ENCODE peak calls at places on chromosomes 11 and 22, in ten cellular contexts. One of them, this sample, is unnamed. For H3K4me1, the result is how much of the 10 kb centered on the place peaks cover.

GRCh38 chr11:31089117-31089516 is 280.4 kb downstream of the DCDC1 start:
- DNase-seq in K562: no peak
- DNase-seq in vagina: no peak
- DNase-seq in cardiac muscle cell: no peak
- DNase-seq in prostate gland: no peak
- DNase-seq in fibroblast of lung: no peak
- DNase-seq in mammary epithelial cell: no peak
- DNase-seq in HCT116: no peak
- DNase-seq in naive thymus-derived CD4-positive, alpha-beta T cell: no peak
- DNase-seq in mucosa of descending colon: no peak
- DNase-seq in this sample: no peak

GRCh38 chr11:32433249-32434115 is 1.9 kb downstream of the WT1 start:
- DNase-seq in mucosa of descending colon: no peak
- DNase-seq in K562: peak
- DNase-seq in fibroblast of lung: no peak
- DNase-seq in mammary epithelial cell: no peak
- DNase-seq in naive thymus-derived CD4-positive, alpha-beta T cell: no peak
- DNase-seq in HCT116: no peak
- DNase-seq in prostate gland: no peak
- DNase-seq in cardiac muscle cell: no peak
- DNase-seq in vagina: no peak
- DNase-seq in this sample: no peak

GRCh38 chr11:2315395-2316168 is 13.8 kb downstream of the TSPAN32 start:
- DNase-seq in HCT116: no peak
- DNase-seq in cardiac muscle cell: no peak
- DNase-seq in prostate gland: no peak
- DNase-seq in naive thymus-derived CD4-positive, alpha-beta T cell: no peak
- DNase-seq in mucosa of descending colon: peak
- DNase-seq in mammary epithelial cell: no peak
- DNase-seq in fibroblast of lung: no peak
- DNase-seq in K562: no peak
- DNase-seq in vagina: no peak
- DNase-seq in this sample: no peak

GRCh38 chr11:74318241-74318932 is 6.9 kb upstream of the P4HA3 start:
- DNase-seq in prostate gland: no peak
- DNase-seq in mammary epithelial cell: no peak
- DNase-seq in K562: no peak
- DNase-seq in cardiac muscle cell: no peak
- DNase-seq in vagina: no peak
- DNase-seq in HCT116: no peak
- DNase-seq in mucosa of descending colon: no peak
- DNase-seq in fibroblast of lung: peak
- DNase-seq in naive thymus-derived CD4-positive, alpha-beta T cell: no peak
- DNase-seq in this sample: no peak

GRCh38 chr11:130434521-130435223 is 6.3 kb upstream of the ADAMTS8 start:
- DNase-seq in K562: peak
- DNase-seq in mucosa of descending colon: peak
- DNase-seq in cardiac muscle cell: peak
- DNase-seq in fibroblast of lung: peak
- DNase-seq in mammary epithelial cell: peak
- DNase-seq in HCT116: peak
- DNase-seq in vagina: no peak
- DNase-seq in prostate gland: peak
- DNase-seq in naive thymus-derived CD4-positive, alpha-beta T cell: peak
- DNase-seq in this sample: peak

GRCh38 chr11:30552839-30553238 is 33.3 kb downstream of the MPPED2 start:
- DNase-seq in K562: no peak
- DNase-seq in mammary epithelial cell: no peak
- DNase-seq in HCT116: no peak
- DNase-seq in cardiac muscle cell: no peak
- DNase-seq in mucosa of descending colon: no peak
- DNase-seq in vagina: no peak
- DNase-seq in prostate gland: no peak
- DNase-seq in fibroblast of lung: no peak
- DNase-seq in naive thymus-derived CD4-positive, alpha-beta T cell: no peak
- DNase-seq in this sample: no peak

GRCh38 chr11:87466228-87466627 is 428.5 kb downstream of the TMEM135 start:
- DNase-seq in K562: no peak
- DNase-seq in naive thymus-derived CD4-positive, alpha-beta T cell: no peak
- DNase-seq in HCT116: no peak
- DNase-seq in mucosa of descending colon: no peak
- DNase-seq in fibroblast of lung: peak
- DNase-seq in cardiac muscle cell: no peak
- DNase-seq in vagina: no peak
- DNase-seq in prostate gland: no peak
- DNase-seq in mammary epithelial cell: no peak
- DNase-seq in this sample: no peak

GRCh38 chr11:119721129-119722120 is 7.6 kb downstream of the NECTIN1 start:
- DNase-seq in naive thymus-derived CD4-positive, alpha-beta T cell: no peak
- DNase-seq in mucosa of descending colon: no peak
- DNase-seq in vagina: no peak
- DNase-seq in K562: peak
- DNase-seq in mammary epithelial cell: peak
- DNase-seq in prostate gland: no peak
- DNase-seq in HCT116: no peak
- DNase-seq in fibroblast of lung: no peak
- DNase-seq in cardiac muscle cell: peak
- DNase-seq in this sample: no peak

GRCh38 chr11:130651266-130651855 is 202.9 kb downstream of the ADAMTS15 start:
- DNase-seq in vagina: peak
- DNase-seq in mucosa of descending colon: no peak
- DNase-seq in HCT116: no peak
- DNase-seq in mammary epithelial cell: no peak
- DNase-seq in fibroblast of lung: no peak
- DNase-seq in prostate gland: no peak
- DNase-seq in cardiac muscle cell: no peak
- DNase-seq in K562: no peak
- DNase-seq in naive thymus-derived CD4-positive, alpha-beta T cell: no peak
- DNase-seq in this sample: no peak

GRCh38 chr11:19209617-19210016 is 7.8 kb upstream of the CSRP3 start:
- DNase-seq in vagina: no peak
- DNase-seq in K562: no peak
- DNase-seq in fibroblast of lung: no peak
- DNase-seq in prostate gland: no peak
- DNase-seq in HCT116: no peak
- DNase-seq in naive thymus-derived CD4-positive, alpha-beta T cell: no peak
- DNase-seq in mucosa of descending colon: no peak
- DNase-seq in cardiac muscle cell: peak
- DNase-seq in mammary epithelial cell: no peak
- DNase-seq in this sample: no peak

GRCh38 chr22:36874309-36874696 is 13.5 kb downstream of the NCF4 start:
- DNase-seq in prostate gland: no peak
- DNase-seq in mucosa of descending colon: no peak
- DNase-seq in vagina: no peak
- DNase-seq in HCT116: no peak
- DNase-seq in naive thymus-derived CD4-positive, alpha-beta T cell: no peak
- DNase-seq in fibroblast of lung: no peak
- DNase-seq in mammary epithelial cell: peak
- DNase-seq in cardiac muscle cell: no peak
- DNase-seq in K562: no peak
- DNase-seq in this sample: no peak

GRCh38 chr22:36872866-36873498 is 12.2 kb downstream of the NCF4 start:
- DNase-seq in vagina: no peak
- DNase-seq in cardiac muscle cell: no peak
- DNase-seq in K562: no peak
- DNase-seq in mammary epithelial cell: no peak
- DNase-seq in mucosa of descending colon: no peak
- DNase-seq in naive thymus-derived CD4-positive, alpha-beta T cell: no peak
- DNase-seq in HCT116: no peak
- DNase-seq in prostate gland: no peak
- DNase-seq in fibroblast of lung: no peak
- DNase-seq in this sample: no peak

GRCh38 chr22:36873614-36874308 is 13.0 kb downstream of the NCF4 start:
- DNase-seq in mucosa of descending colon: no peak
- DNase-seq in prostate gland: peak
- DNase-seq in fibroblast of lung: peak
- DNase-seq in K562: peak
- DNase-seq in naive thymus-derived CD4-positive, alpha-beta T cell: no peak
- DNase-seq in mammary epithelial cell: peak
- DNase-seq in vagina: no peak
- DNase-seq in cardiac muscle cell: peak
- DNase-seq in HCT116: peak
- DNase-seq in this sample: no peak

GRCh38 chr22:36875741-36876140 is 14.9 kb downstream of the NCF4 start:
- DNase-seq in prostate gland: no peak
- DNase-seq in cardiac muscle cell: no peak
- DNase-seq in fibroblast of lung: no peak
- DNase-seq in HCT116: no peak
- DNase-seq in mammary epithelial cell: no peak
- DNase-seq in vagina: no peak
- DNase-seq in K562: no peak
- DNase-seq in naive thymus-derived CD4-positive, alpha-beta T cell: no peak
- DNase-seq in mucosa of descending colon: no peak
- DNase-seq in this sample: no peak

DNA sequence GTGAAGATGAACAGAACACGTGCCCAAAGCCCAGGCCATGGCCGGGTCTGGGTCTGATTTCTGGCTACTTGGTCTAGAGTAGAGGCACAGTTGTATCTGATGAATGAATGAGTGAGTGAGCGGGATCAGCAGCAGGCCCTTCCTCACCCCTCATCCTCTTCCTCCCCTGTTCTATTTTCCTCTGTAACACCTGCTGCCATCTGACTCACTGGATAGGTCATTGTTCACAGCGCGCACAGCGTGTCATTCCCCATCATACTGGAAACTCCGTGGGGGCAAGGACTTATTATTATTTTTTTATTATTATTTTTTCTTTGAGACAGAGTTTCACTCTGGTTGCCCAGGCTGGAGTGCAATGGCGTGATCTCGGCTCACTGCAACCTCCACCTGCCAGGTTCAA is 13.9 kb downstream of the NCF4 start:
- DNase-seq in mucosa of descending colon: no peak
- DNase-seq in cardiac muscle cell: no peak
- DNase-seq in vagina: no peak
- DNase-seq in fibroblast of lung: no peak
- DNase-seq in naive thymus-derived CD4-positive, alpha-beta T cell: no peak
- DNase-seq in K562: no peak
- DNase-seq in HCT116: no peak
- DNase-seq in mammary epithelial cell: no peak
- DNase-seq in prostate gland: no peak
- DNase-seq in this sample: no peak
- H3K4me1 ChIP-seq in mucosa of descending colon: under half
- H3K4me1 ChIP-seq in cardiac muscle cell: under half
- H3K4me1 ChIP-seq in vagina: under half
- H3K4me1 ChIP-seq in fibroblast of lung: under half
- H3K4me1 ChIP-seq in naive thymus-derived CD4-positive, alpha-beta T cell: under half
- H3K4me1 ChIP-seq in K562: under half
- H3K4me1 ChIP-seq in HCT116: under half
- H3K4me1 ChIP-seq in mammary epithelial cell: under half
- H3K4me1 ChIP-seq in prostate gland: under half
- H3K4me1 ChIP-seq in this sample: under half

DNA sequence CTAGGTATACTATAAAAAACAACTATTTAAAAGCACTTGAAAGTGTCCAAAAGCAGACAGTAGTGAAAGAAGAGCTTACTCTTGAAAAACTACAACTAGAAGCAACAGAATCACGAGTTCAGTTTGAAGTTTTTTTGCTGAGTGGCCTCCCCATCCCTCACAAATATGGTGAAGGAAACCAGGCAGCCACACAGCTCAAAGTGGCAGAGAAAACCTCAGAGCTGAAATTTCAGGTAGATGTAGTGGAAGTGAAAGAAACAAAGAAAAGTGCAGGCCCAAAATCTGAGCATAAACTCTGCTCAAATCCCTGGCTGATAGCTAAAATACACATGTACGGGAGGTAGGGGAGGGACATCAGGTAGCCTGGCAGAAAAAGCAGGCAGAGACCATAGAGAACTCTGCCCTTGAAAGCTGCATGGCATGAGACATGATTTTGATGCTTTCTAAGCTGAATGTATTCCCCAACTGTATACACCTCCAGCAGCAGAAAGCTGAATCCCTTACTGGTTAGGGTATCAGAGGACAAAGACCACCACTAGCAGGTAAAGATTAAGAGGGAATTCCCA is 12.1 kb downstream of the BTBD10 start:
- DNase-seq in mucosa of descending colon: no peak
- DNase-seq in cardiac muscle cell: no peak
- DNase-seq in vagina: no peak
- DNase-seq in prostate gland: no peak
- DNase-seq in naive thymus-derived CD4-positive, alpha-beta T cell: no peak
- DNase-seq in HCT116: no peak
- DNase-seq in mammary epithelial cell: no peak
- DNase-seq in K562: no peak
- DNase-seq in fibroblast of lung: no peak
- DNase-seq in this sample: no peak
- H3K4me1 ChIP-seq in mucosa of descending colon: under half
- H3K4me1 ChIP-seq in cardiac muscle cell: under half
- H3K4me1 ChIP-seq in vagina: under half
- H3K4me1 ChIP-seq in prostate gland: under half
- H3K4me1 ChIP-seq in naive thymus-derived CD4-positive, alpha-beta T cell: under half
- H3K4me1 ChIP-seq in HCT116: under half
- H3K4me1 ChIP-seq in mammary epithelial cell: under half
- H3K4me1 ChIP-seq in K562: under half
- H3K4me1 ChIP-seq in fibroblast of lung: under half
- H3K4me1 ChIP-seq in this sample: under half

DNA sequence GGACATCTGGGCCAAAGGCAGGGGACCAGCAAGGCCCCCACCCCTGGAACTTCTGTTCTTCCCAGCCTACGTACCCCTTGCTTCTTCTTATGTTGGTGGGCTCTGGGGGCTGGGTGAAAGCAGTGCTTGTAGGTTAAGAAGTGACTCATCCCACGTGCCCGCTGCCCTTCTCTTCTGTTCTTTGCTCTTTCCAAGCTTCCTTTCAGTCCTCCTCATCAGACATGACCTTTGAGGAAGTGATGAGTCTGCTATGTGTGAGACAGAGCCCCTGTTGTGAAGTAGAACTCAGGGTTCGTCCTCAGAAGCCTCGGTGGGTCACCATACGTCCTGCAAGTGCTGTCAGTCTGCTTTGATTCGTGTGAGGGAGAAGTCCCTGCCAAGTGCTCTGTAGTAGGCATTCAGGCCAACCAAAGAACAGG is 12.7 kb downstream of the MED15 start:
- DNase-seq in mammary epithelial cell: no peak
- DNase-seq in cardiac muscle cell: no peak
- DNase-seq in prostate gland: no peak
- DNase-seq in HCT116: no peak
- DNase-seq in vagina: no peak
- DNase-seq in mucosa of descending colon: peak
- DNase-seq in fibroblast of lung: peak
- DNase-seq in K562: no peak
- DNase-seq in naive thymus-derived CD4-positive, alpha-beta T cell: no peak
- DNase-seq in this sample: no peak
- H3K4me1 ChIP-seq in mammary epithelial cell: half or more
- H3K4me1 ChIP-seq in cardiac muscle cell: under half
- H3K4me1 ChIP-seq in prostate gland: under half
- H3K4me1 ChIP-seq in HCT116: under half
- H3K4me1 ChIP-seq in vagina: half or more
- H3K4me1 ChIP-seq in mucosa of descending colon: under half
- H3K4me1 ChIP-seq in fibroblast of lung: under half
- H3K4me1 ChIP-seq in K562: under half
- H3K4me1 ChIP-seq in naive thymus-derived CD4-positive, alpha-beta T cell: under half
- H3K4me1 ChIP-seq in this sample: half or more

DNA sequence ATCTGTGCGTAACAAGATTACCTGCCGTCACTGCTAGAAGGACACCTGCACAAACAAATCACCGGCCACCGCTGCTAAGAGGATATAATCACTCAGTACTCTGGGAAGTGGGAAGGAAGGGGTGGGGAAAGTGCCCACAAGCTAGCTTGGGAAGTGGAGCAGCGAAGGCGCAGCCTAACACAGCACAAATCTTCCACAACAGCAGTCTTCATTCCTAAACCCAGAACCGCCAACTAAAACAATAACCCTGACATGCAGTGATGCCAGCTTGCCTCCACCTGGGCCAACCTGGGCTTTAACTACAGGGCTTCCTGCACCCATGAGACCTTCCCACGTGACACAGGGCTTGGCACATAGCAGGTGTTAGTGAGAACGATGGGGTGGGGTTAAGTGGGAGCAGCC is 5.1 kb downstream of the DGCR2 start:
- DNase-seq in K562: no peak
- DNase-seq in cardiac muscle cell: no peak
- DNase-seq in fibroblast of lung: no peak
- DNase-seq in vagina: no peak
- DNase-seq in naive thymus-derived CD4-positive, alpha-beta T cell: no peak
- DNase-seq in mammary epithelial cell: no peak
- DNase-seq in mucosa of descending colon: no peak
- DNase-seq in HCT116: no peak
- DNase-seq in prostate gland: no peak
- DNase-seq in this sample: no peak
- H3K4me1 ChIP-seq in K562: under half
- H3K4me1 ChIP-seq in cardiac muscle cell: under half
- H3K4me1 ChIP-seq in fibroblast of lung: under half
- H3K4me1 ChIP-seq in vagina: half or more
- H3K4me1 ChIP-seq in naive thymus-derived CD4-positive, alpha-beta T cell: half or more
- H3K4me1 ChIP-seq in mammary epithelial cell: under half
- H3K4me1 ChIP-seq in mucosa of descending colon: under half
- H3K4me1 ChIP-seq in HCT116: under half
- H3K4me1 ChIP-seq in prostate gland: under half
- H3K4me1 ChIP-seq in this sample: half or more